ENCODE peak calls at places on chromosomes 2 and 18, in eight cellular contexts. F, T, Z, J, B, H, C and R are unnamed samples.

GRCh38 chr18:50398947-50399346 is 24.1 kb downstream of the SKA1 start:
- DNase-seq in B (no peak), C (no peak), T (no peak), J (no peak), H (no peak), Z (no peak), F (no peak), R (no peak)

GRCh38 chr2:180130403-180130802 is 123.3 kb upstream of the CWC22 start:
- DNase-seq in T (no peak), C (no peak), F (peak), H (no peak), B (no peak), J (no peak), Z (no peak), R (peak)

GRCh38 chr18:43596106-43596712 is 318.9 kb upstream of the SYT4 start:
- DNase-seq in C (no peak), T (no peak), Z (no peak), J (no peak), H (peak), B (no peak), F (peak), R (peak)

GRCh38 chr2:23620841-23621341 is 235.9 kb downstream of the KLHL29 start:
- DNase-seq in H (no peak), B (no peak), T (peak), C (no peak), F (peak), Z (no peak), J (no peak), R (no peak)

GRCh38 chr2:122422384-122422991 is 667.0 kb downstream of the TSN start:
- DNase-seq in H (no peak), F (no peak), J (no peak), Z (no peak), C (no peak), B (no peak), T (no peak), R (no peak)

GRCh38 chr2:241886840-241887447 is 17.4 kb downstream of the RTP5 start:
- DNase-seq in H (no peak), C (no peak), B (no peak), T (peak), F (no peak), J (no peak), Z (no peak), R (no peak)

GRCh38 chr18:25016181-25016580 is 335.8 kb downstream of the ZNF521 start:
- DNase-seq in F (no peak), J (no peak), T (no peak), Z (no peak), B (no peak), H (no peak), C (no peak), R (no peak)

GRCh38 chr18:6427281-6427680 is 12.6 kb upstream of the L3MBTL4 start:
- DNase-seq in H (no peak), F (no peak), J (no peak), T (no peak), B (no peak), Z (no peak), C (no peak), R (no peak)

GRCh38 chr2:162113771-162114168 is 38.3 kb downstream of the GCG start:
- DNase-seq in C (no peak), J (no peak), B (no peak), H (no peak), F (peak), T (no peak), Z (no peak), R (peak)

GRCh38 chr2:67323209-67323991 is 73.7 kb upstream of the ETAA1 start:
- DNase-seq in B (no peak), F (peak), J (no peak), Z (no peak), T (no peak), C (no peak), H (no peak), R (no peak)

GRCh38 chr18:45014047-45014501 is 333.4 kb downstream of the SETBP1 start:
- DNase-seq in C (no peak), Z (no peak), T (no peak), J (no peak), H (no peak), B (peak), F (peak), R (peak)

GRCh38 chr2:195820373-195820772 is 163.3 kb downstream of the SLC39A10 start:
- DNase-seq in H (no peak), Z (no peak), F (peak), T (no peak), C (no peak), J (no peak), B (no peak), R (peak)

GRCh38 chr2:171161425-171162289 is 964 bp upstream of the TLK1 start:
- DNase-seq in F (no peak), C (no peak), T (no peak), B (no peak), Z (no peak), H (no peak), J (no peak), R (no peak)

GRCh38 chr2:222468338-222468737 is 44.0 kb downstream of the SGPP2 start:
- DNase-seq in H (no peak), Z (no peak), B (peak), T (no peak), C (no peak), J (no peak), F (no peak), R (peak)

GRCh38 chr18:394997-395383 is 105.5 kb downstream of the COLEC12 start:
- DNase-seq in H (no peak), F (peak), B (no peak), Z (no peak), J (no peak), T (no peak), C (no peak), R (peak)

GRCh38 chr2:174951746-174952145 is 53.4 kb downstream of the CHN1 start:
- DNase-seq in H (no peak), Z (no peak), F (peak), T (no peak), B (no peak), J (no peak), C (no peak), R (peak)

GRCh38 chr2:168948621-168949212 is 47.6 kb downstream of the G6PC2 start:
- DNase-seq in H (peak), T (no peak), B (no peak), J (no peak), F (peak), C (no peak), Z (no peak), R (peak)

GRCh38 chr18:3511980-3512379 is 62.0 kb downstream of the TGIF1 start:
- DNase-seq in C (no peak), Z (no peak), J (peak), T (no peak), H (no peak), F (peak), B (no peak), R (peak)

GRCh38 chr2:103959174-103960125 is 894.5 kb upstream of the POU3F3 start:
- DNase-seq in T (no peak), J (no peak), C (no peak), H (peak), B (no peak), Z (no peak), F (peak), R (peak)

GRCh38 chr2:26591619-26592505 is 49.3 kb downstream of the CIB4 start:
- DNase-seq in T (peak), B (no peak), C (no peak), H (peak), F (no peak), Z (no peak), J (no peak), R (no peak)

GRCh38 chr2:20667531-20668401 is 822 bp downstream of the GDF7 start:
- DNase-seq in J (no peak), T (no peak), C (no peak), F (no peak), B (no peak), Z (no peak), H (no peak), R (no peak)

GRCh38 chr2:207403141-207403540 is 126.6 kb upstream of the CREB1 start:
- DNase-seq in B (no peak), F (no peak), Z (no peak), C (no peak), J (no peak), T (no peak), H (no peak), R (no peak)

GRCh38 chr2:240508832-240509545 is 48.8 kb downstream of the ANKMY1 start:
- DNase-seq in H (no peak), J (no peak), C (no peak), F (no peak), B (no peak), T (no peak), Z (no peak), R (no peak)

GRCh38 chr2:189848276-189848675 is 64.0 kb downstream of the PMS1 start:
- DNase-seq in C (no peak), J (no peak), F (no peak), Z (no peak), T (no peak), H (no peak), B (no peak), R (no peak)

GRCh38 chr2:167342769-167343168 is 454.5 kb downstream of the XIRP2 start:
- DNase-seq in Z (no peak), C (no peak), F (no peak), T (no peak), J (no peak), H (no peak), B (no peak), R (no peak)

GRCh38 chr2:168054657-168055056 is 192.7 kb downstream of the STK39 start:
- DNase-seq in C (no peak), Z (no peak), B (no peak), H (no peak), F (no peak), J (no peak), T (no peak), R (peak)

GRCh38 chr2:223315813-223316212 is 263.8 kb downstream of the KCNE4 start:
- DNase-seq in B (no peak), C (no peak), J (no peak), F (peak), H (no peak), Z (no peak), T (no peak), R (peak)

GRCh38 chr18:47882641-47883040 is 47.8 kb downstream of the SMAD2 start:
- DNase-seq in T (no peak), J (no peak), C (no peak), F (peak), B (no peak), Z (no peak), H (no peak), R (peak)

GRCh38 chr2:229416116-229416694 is 145.1 kb upstream of the PID1 start:
- DNase-seq in Z (no peak), B (peak), F (peak), J (no peak), T (no peak), C (no peak), H (no peak), R (peak)

GRCh38 chr2:170495896-170496295 is 219.2 kb upstream of the SP5 start:
- DNase-seq in Z (no peak), C (no peak), H (no peak), J (no peak), F (no peak), B (no peak), T (no peak), R (no peak)

GRCh38 chr18:11494093-11494492 is 115.3 kb upstream of the SLC35G4 start:
- DNase-seq in H (no peak), F (peak), T (no peak), B (no peak), J (no peak), C (no peak), Z (no peak), R (peak)

GRCh38 chr2:84880645-84881521 is at the start of gene TRABD2A:
- DNase-seq in Z (peak), F (no peak), T (peak), J (peak), H (no peak), C (no peak), B (peak), R (no peak)

GRCh38 chr2:241702155-241702404 is 241 bp downstream of the ING5 start:
- DNase-seq in F (peak), Z (peak), T (no peak), H (peak), B (no peak), J (no peak), C (peak), R (no peak)